ENCODE peak calls at places on chromosomes 13 and 19, in six cellular contexts. D, Y, F, I, J and G are unnamed samples. For H3K4me1, the result is how much of the 10 kb centered on the place peaks cover.

GRCh38 chr13:106277483-106278154 is 257.8 kb downstream of the EFNB2 start:
- DNase-seq in D (no peak), Y (no peak), F (no peak), I (no peak), J (no peak), G (no peak)

GRCh38 chr19:3576696-3577443 is 4.1 kb downstream of the HMG20B start:
- DNase-seq in I (no peak), J (no peak), F (peak), Y (peak), D (peak), G (no peak)

GRCh38 chr19:33477781-33478180 is 43.8 kb downstream of the PEPD start:
- DNase-seq in J (peak), D (no peak), I (no peak), Y (no peak), F (no peak), G (no peak)

GRCh38 chr13:50268500-50268899 is 253.3 kb downstream of the KCNRG start:
- DNase-seq in F (no peak), D (no peak), I (no peak), J (no peak), Y (no peak), G (no peak)

GRCh38 chr19:4390017-4390861 is 10.1 kb downstream of the SH3GL1 start:
- DNase-seq in I (no peak), Y (no peak), D (peak), J (peak), F (peak), G (peak)

GRCh38 chr19:21221653-21222052 is 79.8 kb downstream of the ZNF431 start:
- DNase-seq in D (no peak), Y (no peak), F (no peak), I (no peak), J (no peak), G (no peak)

GRCh38 chr19:497861-498590 is 1.7 kb downstream of the MADCAM1 start:
- DNase-seq in J (peak), F (peak), I (no peak), D (no peak), Y (no peak), G (no peak)

GRCh38 chr13:27587083-27587482 is 33.2 kb downstream of the LNX2 start:
- DNase-seq in Y (no peak), I (no peak), F (no peak), D (no peak), J (no peak), G (no peak)

GRCh38 chr19:12881172-12881808 is at the start of gene DNASE2:
- DNase-seq in J (peak), Y (peak), I (peak), F (peak), D (peak), G (peak)

GRCh38 chr13:29369060-29369743 is 226.3 kb downstream of the SLC7A1 start:
- DNase-seq in D (peak), F (no peak), I (no peak), J (no peak), Y (no peak), G (no peak)

GRCh38 chr13:50617134-50617721 is 226.3 kb downstream of the DLEU7 start:
- DNase-seq in I (no peak), Y (no peak), J (no peak), F (no peak), D (peak), G (no peak)

GRCh38 chr19:54938906-54939305 is 8.4 kb downstream of the NLRP7 start:
- DNase-seq in J (no peak), F (no peak), Y (no peak), I (no peak), D (no peak), G (no peak)

GRCh38 chr13:79874396-79875360 is 393.7 kb downstream of the NDFIP2 start:
- DNase-seq in D (no peak), Y (no peak), J (no peak), I (no peak), F (no peak), G (no peak)

GRCh38 chr13:98821372-98822237 is 69.1 kb upstream of the SLC15A1 start:
- DNase-seq in I (peak), Y (peak), J (no peak), D (peak), F (no peak), G (no peak)

GRCh38 chr19:48636859-48637448 is at the start of gene DBP:
- DNase-seq in F (peak), D (no peak), Y (no peak), J (peak), I (no peak), G (peak)

GRCh38 chr19:16571689-16572331 is 405 bp downstream of the SLC35E1 start:
- DNase-seq in J (peak), F (no peak), Y (no peak), D (peak), I (no peak), G (peak)

GRCh38 chr13:113785051-113786010 is 26.3 kb downstream of the TMEM255B start:
- DNase-seq in D (peak), Y (no peak), I (no peak), J (peak), F (no peak), G (no peak)

GRCh38 chr19:52237771-52238400 is 31.5 kb upstream of the ZNF766 start:
- DNase-seq in I (peak), Y (peak), J (peak), D (peak), F (no peak), G (peak)

GRCh38 chr19:49133621-49134454 is 14.5 kb downstream of the PPFIA3 start:
- DNase-seq in I (peak), F (peak), D (peak), Y (peak), J (no peak), G (peak)

GRCh38 chr13:107743983-107744382 is 471.4 kb downstream of the LIG4 start:
- DNase-seq in F (no peak), Y (no peak), D (no peak), J (no peak), I (no peak), G (no peak)

GRCh38 chr19:35031072-35031881 is 1.0 kb downstream of the SCN1B start:
- DNase-seq in D (no peak), I (no peak), J (no peak), F (peak), Y (peak), G (no peak)

GRCh38 chr19:35032356-35032865 is 2.1 kb downstream of the SCN1B start:
- DNase-seq in I (no peak), F (no peak), Y (no peak), D (no peak), J (no peak), G (no peak)

GRCh38 chr19:35027851-35028599 is 2.2 kb upstream of the SCN1B start:
- DNase-seq in F (no peak), I (no peak), Y (no peak), J (no peak), D (no peak), G (no peak)

GRCh38 chr19:35030257-35031071 is at the start of gene SCN1B:
- DNase-seq in J (peak), Y (peak), F (peak), I (peak), D (peak), G (peak)

DNA sequence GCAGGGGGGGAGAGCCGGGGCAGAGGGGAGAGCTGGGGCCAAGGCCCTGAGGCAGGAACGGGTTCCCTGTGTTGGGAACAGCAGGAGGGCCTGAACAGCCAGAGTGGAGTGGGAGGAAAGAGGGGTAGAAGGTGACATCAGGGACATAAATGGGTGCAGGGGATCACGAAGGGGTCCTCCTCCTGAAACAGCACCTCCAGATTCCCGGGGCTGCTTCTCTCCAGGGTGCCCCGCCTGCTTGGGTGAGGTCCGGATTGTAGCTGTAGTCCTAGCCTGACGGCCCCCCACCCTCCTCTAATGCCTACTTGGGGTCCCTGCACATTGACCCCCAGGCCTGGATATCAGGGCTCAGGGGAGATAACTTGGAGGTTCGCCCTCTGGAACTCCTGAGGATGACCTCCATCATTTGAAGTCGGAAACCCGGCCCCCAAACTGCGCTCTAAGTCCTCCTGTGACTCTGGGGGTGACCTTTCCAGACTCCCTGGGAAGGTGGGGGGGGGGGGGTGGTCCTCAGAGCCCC is 473 bp upstream of the SCN1B start:
- DNase-seq in Y (no peak), F (no peak), J (no peak), D (peak), I (no peak), G (no peak)
- TF ChIP-seq POLR2A in Y (no peak), F (no peak), J (no peak), D (no peak), I (no peak), G (no peak)

GRCh38 chr13:46146898-46147297 is 35.1 kb downstream of the LCP1 start:
- DNase-seq in F (peak), D (no peak), Y (no peak), I (no peak), J (no peak), G (peak)
- H3K4me1 ChIP-seq in F (under half), D (under half), Y (under half), I (under half), J (under half), G (under half)

GRCh38 chr13:30466841-30467252 is 1.1 kb upstream of the HMGB1 start:
- DNase-seq in D (no peak), I (no peak), Y (no peak), F (no peak), J (no peak), G (no peak)
- H3K4me3 ChIP-seq in D (no peak), I (no peak), Y (no peak), F (no peak), J (no peak), G (no peak)

GRCh38 chr19:37317403-37318209 is 53.3 kb upstream of the ZNF527 start:
- DNase-seq in D (peak), Y (peak), J (peak), I (peak), F (peak), G (peak)
- TF ChIP-seq POLR2A in D (peak), Y (peak), J (peak), I (peak), F (peak), G (peak)

GRCh38 chr13:26468203-26468602 is 89.3 kb upstream of the WASF3 start:
- DNase-seq in J (no peak), I (no peak), F (no peak), D (no peak), Y (no peak), G (no peak)
- H3K4me1 ChIP-seq in J (under half), I (under half), F (under half), D (under half), Y (under half), G (under half)

GRCh38 chr19:19171110-19171672 is 1.1 kb upstream of the MEF2B start:
- DNase-seq in J (no peak), F (no peak), I (no peak), D (no peak), Y (no peak), G (no peak)

GRCh38 chr19:19167612-19168011 is 2.5 kb downstream of the MEF2B start:
- DNase-seq in F (no peak), I (no peak), J (no peak), Y (no peak), D (no peak), G (no peak)

GRCh38 chr19:19169236-19170052 is 619 bp downstream of the MEF2B start:
- DNase-seq in J (no peak), F (no peak), Y (no peak), I (no peak), D (no peak), G (no peak)

GRCh38 chr19:19170053-19170945 is at the start of gene MEF2B:
- DNase-seq in J (peak), I (peak), Y (peak), F (peak), D (peak), G (peak)

GRCh38 chr19:19171821-19172532 is 1.9 kb upstream of the MEF2B start:
- DNase-seq in Y (no peak), F (no peak), D (no peak), J (no peak), I (no peak), G (no peak)
- H3K4me3 ChIP-seq in Y (no peak), F (no peak), D (no peak), J (no peak), I (no peak), G (no peak)

DNA sequence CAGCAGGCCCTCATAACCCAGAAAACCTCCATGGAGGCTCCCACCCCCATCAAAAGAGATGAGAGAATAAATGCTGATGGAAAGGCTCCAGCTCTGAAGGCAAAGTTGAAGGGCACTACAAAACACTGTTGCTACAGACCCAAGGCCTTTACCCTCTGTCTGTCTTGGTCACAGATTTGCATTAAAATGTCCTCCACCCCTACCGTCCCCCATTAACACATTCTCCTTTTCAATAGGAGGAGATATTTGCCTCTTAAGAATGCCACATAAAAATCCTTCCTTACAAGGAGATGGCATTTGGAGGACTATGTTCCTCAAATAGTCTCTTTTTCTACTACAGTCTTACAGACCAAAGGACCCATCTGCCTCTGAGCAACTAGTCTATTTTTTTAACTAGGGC is 361.5 kb downstream of the ENOX1 start:
- DNase-seq in I (no peak), F (no peak), D (no peak), J (no peak), Y (no peak), G (no peak)
- TF ChIP-seq POLR2A in I (no peak), F (no peak), D (no peak), J (no peak), Y (no peak), G (no peak)